ENCODE peak calls at places on chromosomes 5 and 9, in six cellular contexts. U is fibroblast of mammary gland, Q is PC-9, F is fibroblast of the aortic adventitia, T is progenitor cell of endocrine pancreas, E is AG09319. G is an unnamed sample.

GRCh38 chr9:83068414-83068813 is 5.5 kb upstream of the RASEF start:
- DNase-seq in U (no peak), Q (no peak), F (no peak), T (no peak), E (no peak), G (no peak)

GRCh38 chr9:26710008-26710407 is 182.6 kb downstream of the CAAP1 start:
- DNase-seq in U (no peak), Q (no peak), F (no peak), T (no peak), E (no peak), G (no peak)

GRCh38 chr9:110027624-110028023 is 180.3 kb downstream of the C9orf152 start:
- DNase-seq in U (peak), Q (no peak), F (peak), T (no peak), E (no peak), G (no peak)

GRCh38 chr5:14266686-14267085 is 123.5 kb downstream of the TRIO start:
- DNase-seq in U (no peak), Q (no peak), F (peak), T (no peak), E (no peak), G (no peak)

GRCh38 chr5:1209896-1210776 is 8.7 kb downstream of the SLC6A19 start:
- DNase-seq in U (no peak), Q (no peak), F (no peak), T (no peak), E (no peak), G (no peak)

GRCh38 chr5:14665110-14665822 is 748 bp downstream of the OTULIN start:
- DNase-seq in U (peak), Q (no peak), F (no peak), T (peak), E (no peak), G (no peak)

GRCh38 chr5:55463613-55464012 is 71.2 kb downstream of the PLPP1 start:
- DNase-seq in U (no peak), Q (no peak), F (no peak), T (no peak), E (no peak), G (no peak)

GRCh38 chr9:81874926-81875325 is 53.3 kb upstream of the SPATA31D4 start:
- DNase-seq in U (peak), Q (no peak), F (peak), T (no peak), E (peak), G (no peak)

GRCh38 chr9:7570107-7570720 is 229.4 kb downstream of the DMAC1 start:
- DNase-seq in U (peak), Q (no peak), F (peak), T (peak), E (no peak), G (peak)

GRCh38 chr5:141771562-141771961 is 89.5 kb upstream of the ARAP3 start:
- DNase-seq in U (no peak), Q (peak), F (no peak), T (no peak), E (no peak), G (no peak)

GRCh38 chr5:141763526-141763925 is 81.5 kb upstream of the ARAP3 start:
- DNase-seq in U (no peak), Q (no peak), F (no peak), T (no peak), E (no peak), G (no peak)

GRCh38 chr5:141771031-141771430 is 89.0 kb upstream of the ARAP3 start:
- DNase-seq in U (no peak), Q (peak), F (no peak), T (no peak), E (no peak), G (no peak)

GRCh38 chr5:141766152-141766551 is 84.1 kb upstream of the ARAP3 start:
- DNase-seq in U (no peak), Q (no peak), F (no peak), T (no peak), E (no peak), G (no peak)

DNA sequence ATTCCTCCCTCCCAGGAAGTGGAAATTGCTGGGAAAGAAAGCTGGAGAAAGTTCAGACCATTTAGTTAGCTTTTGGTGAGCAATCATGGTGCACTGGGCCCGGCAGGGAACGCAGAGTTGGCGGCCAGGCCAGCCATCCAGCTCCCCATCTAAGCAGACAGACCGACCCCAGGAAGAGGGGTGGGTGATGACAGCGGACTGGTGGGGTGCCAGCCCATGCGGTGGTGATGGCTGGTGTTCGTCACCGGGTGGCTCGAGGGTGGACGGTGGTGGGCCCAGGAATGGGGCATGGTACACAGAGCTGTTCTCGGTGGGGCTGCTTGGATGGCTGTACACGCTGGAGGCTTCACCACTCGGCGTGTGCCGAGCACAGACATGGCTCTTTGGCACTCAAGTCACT is 85.6 kb upstream of the ARAP3 start:
- DNase-seq in U (no peak), Q (no peak), F (no peak), T (no peak), E (no peak), G (no peak)
- TF ChIP-seq CTCF in U (no peak), Q (no peak), F (no peak), T (no peak), E (no peak), G (no peak)

GRCh38 chr5:108748010-108748353 is 285 bp downstream of the FER start:
- DNase-seq in U (no peak), Q (no peak), F (no peak), T (no peak), E (no peak), G (no peak)

GRCh38 chr5:108753331-108753730 is 5.6 kb downstream of the FER start:
- DNase-seq in U (peak), Q (no peak), F (peak), T (no peak), E (no peak), G (no peak)

GRCh38 chr5:108747111-108748009 is at the start of gene FER:
- DNase-seq in U (peak), Q (peak), F (peak), T (no peak), E (no peak), G (peak)

GRCh38 chr5:108749130-108749861 is 1.6 kb downstream of the FER start:
- DNase-seq in U (peak), Q (no peak), F (no peak), T (peak), E (no peak), G (peak)

DNA sequence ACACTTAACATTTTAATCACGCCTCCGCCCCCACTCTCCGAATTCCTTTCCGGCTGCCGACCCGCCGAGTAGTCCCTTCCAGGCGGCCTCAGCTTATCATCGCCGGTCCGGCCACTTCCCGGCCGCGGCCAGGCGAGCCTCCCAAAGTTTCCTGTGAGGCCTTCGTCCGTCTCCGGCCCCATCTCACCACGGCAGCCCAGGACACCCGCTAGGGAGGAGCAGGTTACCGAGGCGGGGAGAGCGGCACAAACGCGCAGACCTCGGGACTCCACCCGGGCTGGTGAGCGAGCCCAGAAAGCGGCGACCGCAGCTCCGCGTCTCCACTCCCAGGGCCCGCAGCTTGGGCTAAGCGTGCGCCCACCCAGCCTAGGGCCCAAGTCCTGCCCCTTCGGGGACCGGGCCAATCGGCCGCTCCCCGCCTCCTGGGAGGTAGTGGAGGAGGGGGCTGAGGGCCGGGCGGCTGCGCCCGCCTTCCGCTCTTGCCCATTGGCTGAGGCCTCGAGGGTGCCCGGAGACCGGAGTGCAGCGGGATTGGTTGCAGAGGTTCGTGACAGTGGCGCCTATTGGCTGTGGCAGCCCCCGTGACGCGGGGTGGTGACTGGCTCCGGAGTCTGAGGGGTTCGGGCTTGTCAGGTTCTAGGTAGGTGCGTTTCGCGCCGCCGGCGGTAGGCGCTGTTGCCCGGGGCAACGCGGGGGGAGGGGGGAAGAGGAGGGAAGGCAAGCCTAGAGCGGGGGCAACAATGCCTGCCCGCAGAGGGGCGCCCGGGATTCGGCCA is 845 bp downstream of the FER start:
- DNase-seq in U (peak), Q (peak), F (peak), T (peak), E (peak), G (peak)
- TF ChIP-seq CTCF in U (no peak), Q (no peak), F (no peak), T (peak), E (no peak), G (peak)

DNA sequence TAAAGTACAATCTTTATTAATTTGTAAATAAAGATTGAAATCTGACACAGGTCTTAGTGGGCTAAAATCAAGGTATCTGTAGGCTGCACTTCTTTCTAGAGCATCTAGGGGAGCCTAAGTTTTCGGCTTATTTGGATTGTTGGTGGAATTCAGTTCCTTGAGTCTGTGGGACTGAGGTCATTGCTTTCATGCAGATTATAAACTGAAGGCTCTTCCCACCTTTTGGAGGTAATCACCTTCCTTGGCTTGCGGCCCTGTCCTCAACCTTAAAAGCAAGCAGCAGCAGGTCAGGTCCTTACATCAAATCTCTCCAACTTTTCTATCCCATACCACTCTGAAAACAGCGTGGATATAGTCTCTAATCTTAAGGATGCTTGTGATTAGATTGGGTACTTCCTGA is 25.9 kb downstream of the MAT2B start:
- DNase-seq in U (no peak), Q (no peak), F (no peak), T (no peak), E (no peak), G (no peak)
- TF ChIP-seq CTCF in U (no peak), Q (no peak), F (no peak), T (no peak), E (no peak), G (no peak)

GRCh38 chr9:87725900-87726709 is at the start of gene CTSL:
- DNase-seq in U (peak), Q (peak), F (peak), T (peak), E (peak), G (peak)
- TF ChIP-seq CTCF in U (no peak), Q (peak), F (peak), T (peak), E (peak), G (no peak)

GRCh38 chr5:96969401-96969800 is 33.5 kb downstream of the LNPEP start:
- DNase-seq in U (no peak), Q (no peak), F (peak), T (no peak), E (no peak), G (no peak)
- TF ChIP-seq CTCF in U (no peak), Q (no peak), F (no peak), T (no peak), E (no peak), G (no peak)

GRCh38 chr5:21820527-21820926 is 1032.6 kb downstream of the CDH12 start:
- DNase-seq in U (no peak), Q (no peak), F (no peak), T (no peak), E (no peak), G (no peak)

GRCh38 chr5:21823076-21823574 is 1030.0 kb downstream of the CDH12 start:
- DNase-seq in U (no peak), Q (no peak), F (no peak), T (no peak), E (no peak), G (no peak)

GRCh38 chr5:21823588-21823987 is 1029.6 kb downstream of the CDH12 start:
- DNase-seq in U (peak), Q (no peak), F (no peak), T (no peak), E (no peak), G (no peak)

GRCh38 chr5:21817668-21818419 is 1035.3 kb downstream of the CDH12 start:
- DNase-seq in U (peak), Q (no peak), F (peak), T (no peak), E (no peak), G (no peak)
- TF ChIP-seq CTCF in U (peak), Q (peak), F (peak), T (peak), E (peak), G (no peak)

GRCh38 chr5:77628840-77629552 is 9.5 kb downstream of the OTP start:
- DNase-seq in U (no peak), Q (no peak), F (no peak), T (no peak), E (no peak), G (no peak)

GRCh38 chr5:77629553-77630245 is 8.8 kb downstream of the OTP start:
- DNase-seq in U (no peak), Q (no peak), F (no peak), T (no peak), E (no peak), G (no peak)

GRCh38 chr5:77631166-77631582 is 7.3 kb downstream of the OTP start:
- DNase-seq in U (no peak), Q (no peak), F (no peak), T (no peak), E (no peak), G (peak)

GRCh38 chr5:77632526-77633268 is 5.8 kb downstream of the OTP start:
- DNase-seq in U (no peak), Q (no peak), F (no peak), T (no peak), E (no peak), G (no peak)

GRCh38 chr5:77630246-77631165 is 8.0 kb downstream of the OTP start:
- DNase-seq in U (no peak), Q (peak), F (no peak), T (peak), E (no peak), G (peak)
- TF ChIP-seq CTCF in U (no peak), Q (no peak), F (no peak), T (peak), E (no peak), G (peak)

GRCh38 chr5:3592298-3592697 is 3.3 kb upstream of the IRX1 start:
- DNase-seq in U (no peak), Q (no peak), F (no peak), T (no peak), E (no peak), G (no peak)

GRCh38 chr5:3593771-3594513 is 1.7 kb upstream of the IRX1 start:
- DNase-seq in U (peak), Q (no peak), F (no peak), T (no peak), E (no peak), G (no peak)

GRCh38 chr5:3595102-3595961 is at the start of gene IRX1:
- DNase-seq in U (peak), Q (no peak), F (peak), T (no peak), E (no peak), G (no peak)

GRCh38 chr5:3596261-3596825 is 711 bp downstream of the IRX1 start:
- DNase-seq in U (peak), Q (no peak), F (peak), T (no peak), E (no peak), G (no peak)

DNA sequence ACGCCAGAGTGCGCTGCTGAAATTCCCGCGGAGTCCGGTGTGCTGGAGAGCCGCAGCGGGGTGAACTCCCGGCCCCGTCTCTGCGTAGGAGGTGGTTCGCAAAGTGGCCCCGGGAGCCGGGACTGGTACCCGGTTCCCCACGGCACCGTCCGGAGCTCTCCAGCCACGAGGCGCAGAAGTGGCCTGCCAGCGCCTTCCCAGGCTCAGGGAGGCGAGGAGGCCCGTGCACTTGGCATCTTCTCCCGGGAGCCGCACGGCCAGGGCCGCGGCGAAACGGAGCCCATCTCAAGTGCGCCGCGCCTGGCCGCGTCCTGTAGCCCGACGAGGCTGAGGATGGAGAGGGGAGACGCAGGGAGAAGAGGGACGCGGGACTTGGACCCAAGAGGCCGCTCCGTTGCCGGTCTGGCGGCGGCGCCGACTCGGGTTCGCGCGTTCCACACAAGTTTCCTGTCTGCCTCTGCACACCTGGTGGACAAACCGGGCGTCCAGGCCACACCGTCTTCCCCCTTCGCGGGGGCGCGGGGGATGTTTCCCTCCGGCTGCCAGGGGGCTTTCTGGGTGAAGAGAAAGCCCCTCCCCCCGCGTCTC is 1.0 kb upstream of the IRX1 start:
- DNase-seq in U (peak), Q (no peak), F (peak), T (no peak), E (no peak), G (no peak)
- TF ChIP-seq CTCF in U (no peak), Q (no peak), F (no peak), T (peak), E (no peak), G (no peak)

DNA sequence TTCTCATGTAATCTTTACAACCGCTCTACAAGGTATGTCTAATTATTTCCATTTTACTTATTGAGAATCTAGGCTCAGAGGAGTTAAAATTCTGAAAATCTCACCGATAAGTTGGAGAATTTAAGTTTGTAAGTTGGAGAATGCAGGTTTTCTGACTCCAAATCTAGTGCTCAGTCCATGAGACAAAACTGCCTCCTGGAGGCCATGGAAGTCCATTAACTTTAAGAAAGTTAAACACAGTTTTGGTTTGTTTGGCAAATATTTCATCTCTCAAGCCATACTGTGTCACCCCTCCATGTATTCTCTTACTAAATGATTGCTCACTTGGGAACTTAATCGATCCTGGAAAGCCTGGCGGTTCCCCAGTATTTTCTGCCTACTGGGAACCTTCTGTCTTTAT is 52.6 kb downstream of the INIP start:
- DNase-seq in U (peak), Q (no peak), F (peak), T (no peak), E (no peak), G (no peak)
- TF ChIP-seq CTCF in U (peak), Q (peak), F (peak), T (no peak), E (peak), G (peak)